ENCODE peak calls at places on chromosomes 3 and 15, in nine cellular contexts. Y is sigmoid colon, K is prostate gland, R is left ventricle myocardium inferior, W is astrocyte of the spinal cord, G is right atrium auricular region, F is AG10803, O is BJ, J is AG04450. V is an unnamed sample.

GRCh38 chr3:181715601-181716340 is 4.0 kb downstream of the SOX2 start:
- DNase-seq in G (no peak), W (peak), R (no peak), J (no peak), O (no peak), F (no peak), K (peak), Y (no peak), V (no peak)

GRCh38 chr3:132654190-132654589 is 5.4 kb downstream of the ACAD11 start:
- DNase-seq in O (no peak), W (no peak), G (no peak), Y (no peak), K (no peak), J (no peak), F (no peak), R (no peak), V (no peak)

GRCh38 chr15:68620721-68621528 is 42.1 kb downstream of the CORO2B start:
- DNase-seq in F (peak), R (peak), K (no peak), J (peak), G (peak), W (peak), O (peak), Y (peak), V (no peak)

GRCh38 chr15:88385078-88385700 is 82.0 kb downstream of the MRPL46 start:
- DNase-seq in Y (no peak), F (peak), W (peak), K (no peak), R (no peak), G (no peak), O (no peak), J (no peak), V (no peak)

GRCh38 chr15:31857194-31857593 is 173.1 kb upstream of the CHRNA7 start:
- DNase-seq in W (no peak), F (no peak), O (no peak), R (no peak), K (no peak), Y (no peak), G (no peak), J (no peak), V (no peak)

GRCh38 chr15:94042163-94042954 is 189.0 kb upstream of the MCTP2 start:
- DNase-seq in O (no peak), R (no peak), F (peak), W (peak), K (no peak), Y (no peak), G (no peak), J (peak), V (no peak)

GRCh38 chr3:108014943-108015342 is 75.9 kb downstream of the CD47 start:
- DNase-seq in W (no peak), F (no peak), Y (no peak), O (no peak), G (no peak), K (no peak), R (no peak), J (no peak), V (no peak)

GRCh38 chr15:100298257-100298656 is 43.5 kb downstream of the ADAMTS17 start:
- DNase-seq in G (no peak), Y (no peak), W (no peak), F (no peak), O (no peak), R (no peak), J (no peak), K (peak), V (no peak)

GRCh38 chr3:156812521-156813335 is 13.4 kb upstream of the LEKR1 start:
- DNase-seq in K (no peak), F (peak), W (peak), Y (no peak), G (no peak), O (no peak), R (no peak), J (no peak), V (no peak)

GRCh38 chr15:62896969-62897486 is 145.5 kb upstream of the TPM1 start:
- DNase-seq in F (peak), Y (peak), W (peak), G (peak), K (peak), O (peak), J (peak), R (peak), V (no peak)

GRCh38 chr15:63370764-63371163 is 10.9 kb downstream of the CA12 start:
- DNase-seq in K (no peak), J (no peak), O (no peak), R (no peak), G (no peak), Y (peak), F (no peak), W (no peak), V (no peak)

GRCh38 chr3:9135930-9136525 is 113.4 kb downstream of the SRGAP3 start:
- DNase-seq in J (no peak), G (no peak), R (peak), K (no peak), W (no peak), F (no peak), Y (no peak), O (no peak), V (no peak)

GRCh38 chr15:74383695-74384565 is 16.5 kb upstream of the CYP11A1 start:
- DNase-seq in J (no peak), G (no peak), W (no peak), R (no peak), K (no peak), O (no peak), F (no peak), Y (no peak), V (no peak)

GRCh38 chr3:180421711-180422110 is 180.3 kb upstream of the TTC14 start:
- DNase-seq in R (no peak), K (no peak), Y (no peak), J (no peak), F (peak), O (no peak), W (peak), G (no peak), V (no peak)

GRCh38 chr15:81642451-81642990 is 268.5 kb upstream of the TMC3 start:
- DNase-seq in F (peak), R (no peak), J (peak), O (peak), Y (no peak), W (peak), G (no peak), K (no peak), V (no peak)

GRCh38 chr15:34039506-34040123 is 611 bp upstream of the AVEN start:
- DNase-seq in F (no peak), J (no peak), K (no peak), O (no peak), W (peak), G (no peak), Y (no peak), R (no peak), V (no peak)

GRCh38 chr3:105388199-105388598 is 21.5 kb downstream of the ALCAM start:
- DNase-seq in K (no peak), W (no peak), F (no peak), J (no peak), R (no peak), Y (no peak), G (no peak), O (no peak), V (no peak)

GRCh38 chr3:177772908-177773557 is 575.8 kb upstream of the TBL1XR1 start:
- DNase-seq in F (no peak), Y (no peak), W (no peak), R (peak), O (no peak), J (no peak), G (no peak), K (no peak), V (no peak)

GRCh38 chr3:94234177-94234788 is 171.4 kb downstream of the NSUN3 start:
- DNase-seq in R (no peak), Y (no peak), O (no peak), F (peak), J (no peak), K (peak), W (peak), G (no peak), V (peak)

GRCh38 chr3:187448674-187449073 is 80.5 kb downstream of the RTP4 start:
- DNase-seq in O (no peak), R (no peak), K (no peak), G (no peak), J (no peak), W (no peak), F (no peak), Y (no peak), V (no peak)

GRCh38 chr3:65569129-65569528 is 469.6 kb downstream of the MAGI1 start:
- DNase-seq in K (no peak), G (no peak), O (no peak), J (no peak), W (no peak), R (no peak), F (no peak), Y (no peak), V (no peak)

GRCh38 chr15:56919708-56920637 is 1.5 kb downstream of the TCF12 start:
- DNase-seq in W (peak), Y (peak), G (no peak), F (peak), O (no peak), J (no peak), K (peak), R (peak), V (peak)

GRCh38 chr3:141876891-141877561 is 583 bp downstream of the ATP1B3 start:
- DNase-seq in Y (peak), J (no peak), W (peak), K (peak), R (peak), O (no peak), G (peak), F (peak), V (peak)

GRCh38 chr3:183560607-183561006 is 5.1 kb upstream of the KLHL6 start:
- DNase-seq in W (no peak), G (no peak), O (no peak), R (no peak), J (no peak), Y (no peak), F (no peak), K (no peak), V (no peak)

GRCh38 chr3:183551930-183552329 is 3.6 kb downstream of the KLHL6 start:
- DNase-seq in Y (no peak), G (no peak), R (no peak), K (no peak), F (no peak), O (no peak), J (no peak), W (no peak), V (no peak)

GRCh38 chr3:183554377-183554776 is 1.1 kb downstream of the KLHL6 start:
- DNase-seq in F (no peak), O (no peak), G (no peak), W (no peak), Y (no peak), J (no peak), K (no peak), R (no peak), V (no peak)

GRCh38 chr3:183553263-183554026 is 2.1 kb downstream of the KLHL6 start:
- DNase-seq in K (no peak), J (no peak), W (no peak), Y (no peak), G (no peak), R (no peak), O (no peak), F (no peak), V (no peak)

GRCh38 chr3:183555541-183556081 is at the start of gene KLHL6:
- DNase-seq in R (peak), Y (no peak), O (no peak), J (no peak), K (no peak), F (no peak), G (peak), W (no peak), V (peak)
- H3K4me3 ChIP-seq in R (peak), Y (peak), O (no peak), J (no peak), K (no peak), F (no peak), G (peak), W (no peak), V (peak)

GRCh38 chr3:16831846-16832245 is 52.9 kb upstream of the PLCL2 start:
- DNase-seq in F (no peak), G (no peak), R (no peak), W (no peak), J (no peak), Y (no peak), K (no peak), O (no peak), V (no peak)
- H3K4me3 ChIP-seq in F (no peak), G (no peak), R (no peak), W (no peak), J (no peak), Y (no peak), K (no peak), O (no peak), V (no peak)

DNA sequence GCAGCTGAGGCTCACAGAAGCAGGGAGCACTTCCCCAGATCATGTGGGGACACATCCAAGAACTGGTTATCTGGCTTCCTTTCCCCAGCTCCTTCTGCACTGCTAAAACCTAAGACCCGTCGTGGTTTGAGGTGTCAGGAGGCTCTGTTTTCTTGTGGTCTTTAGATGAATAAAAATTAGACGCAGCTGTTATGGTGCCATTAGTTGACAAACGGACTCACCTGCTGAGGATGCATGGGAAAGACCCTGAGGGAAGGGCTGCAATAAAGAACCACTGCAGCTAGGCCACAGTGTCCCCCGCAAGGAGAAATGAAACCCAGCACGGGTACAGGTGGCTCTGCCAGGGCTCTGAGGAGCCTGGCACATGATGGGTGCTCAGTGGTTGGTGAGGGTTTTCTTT is 99.4 kb downstream of the IQSEC1 start:
- DNase-seq in R (no peak), O (no peak), J (no peak), K (no peak), G (no peak), W (no peak), F (no peak), Y (no peak), V (no peak)
- H3K4me3 ChIP-seq in R (no peak), O (no peak), J (no peak), K (no peak), G (no peak), W (no peak), F (no peak), Y (no peak), V (no peak)

DNA sequence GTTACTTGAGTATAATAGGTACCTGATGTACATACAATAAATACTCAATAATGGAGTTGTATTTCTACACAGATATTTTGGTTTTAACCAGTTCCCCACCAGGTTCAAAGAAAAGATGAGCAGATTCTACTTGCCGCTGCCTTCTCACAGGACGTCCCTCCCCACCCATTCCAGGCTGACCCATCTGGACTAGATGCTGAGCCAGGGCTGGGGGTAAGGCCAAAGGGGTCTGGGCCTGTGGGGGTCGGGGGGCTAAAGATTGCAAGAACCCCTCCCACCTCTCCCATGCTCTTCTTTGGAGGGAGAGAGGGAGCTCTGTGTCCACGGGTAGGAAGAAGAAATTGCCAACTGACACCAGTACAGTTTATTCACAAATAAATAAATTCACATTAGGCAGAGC is 1.5 kb downstream of the MESP1 start:
- DNase-seq in G (no peak), O (no peak), W (no peak), F (no peak), J (no peak), R (no peak), K (no peak), Y (no peak), V (no peak)
- H3K4me3 ChIP-seq in G (peak), O (no peak), W (no peak), F (no peak), J (no peak), R (peak), K (peak), Y (peak), V (no peak)

DNA sequence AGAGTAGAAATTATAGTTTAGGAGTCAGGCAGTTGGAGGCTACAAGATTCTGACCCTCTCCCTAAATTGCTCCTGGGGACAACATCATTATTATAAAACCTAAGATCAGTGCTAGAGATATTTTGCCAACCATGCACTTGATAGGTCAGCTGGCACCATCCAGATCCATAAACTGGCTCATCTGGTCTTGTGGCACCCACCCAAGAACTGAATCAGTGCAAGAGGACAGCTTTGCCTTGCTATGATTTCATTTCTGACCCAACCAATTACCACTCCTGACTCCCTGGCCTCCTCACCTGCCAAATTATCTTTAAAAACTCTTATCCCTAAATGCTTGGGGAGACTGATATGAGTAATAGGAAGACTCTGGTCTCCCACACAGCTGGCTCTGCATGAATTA is 461.1 kb upstream of the TGFBR2 start:
- DNase-seq in O (no peak), K (no peak), Y (no peak), G (no peak), J (no peak), F (peak), W (no peak), R (no peak), V (no peak)
- H3K4me3 ChIP-seq in O (no peak), K (no peak), Y (no peak), G (no peak), J (no peak), F (no peak), W (no peak), R (no peak), V (no peak)

DNA sequence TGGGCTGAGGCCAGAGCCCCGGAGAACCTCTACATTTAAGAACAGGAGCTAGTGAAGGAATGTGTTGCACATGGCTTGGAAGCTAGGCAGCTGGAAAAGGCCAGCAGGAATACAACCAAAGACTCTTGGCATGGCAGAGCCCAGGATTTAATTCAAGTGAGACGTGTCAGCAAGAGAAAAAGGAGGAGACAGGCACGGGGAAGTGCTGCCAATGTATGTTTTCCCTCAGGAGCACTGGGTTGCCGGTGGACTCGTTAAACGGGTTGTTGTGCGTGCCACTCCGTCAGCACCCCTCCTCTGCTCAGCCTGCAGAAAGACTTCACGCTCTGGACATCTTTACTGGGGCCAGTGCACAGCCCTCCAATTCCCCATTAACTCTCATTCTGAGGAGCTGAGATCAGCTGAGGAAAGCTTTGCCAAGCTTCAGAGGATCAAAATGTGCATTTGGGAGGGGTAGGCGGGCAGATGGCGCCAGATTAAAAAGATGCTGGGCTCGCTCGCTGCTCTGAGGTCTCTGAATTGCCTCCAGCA is 103.7 kb downstream of the PDZRN3 start:
- DNase-seq in F (peak), O (no peak), K (peak), Y (peak), J (no peak), G (no peak), W (no peak), R (peak), V (no peak)
- H3K4me3 ChIP-seq in F (peak), O (no peak), K (peak), Y (peak), J (no peak), G (peak), W (no peak), R (peak), V (no peak)

GRCh38 chr15:48149858-48150257 is 28.2 kb downstream of the MYEF2 start:
- DNase-seq in G (no peak), F (peak), O (no peak), K (no peak), Y (no peak), W (peak), J (peak), R (no peak), V (no peak)
- H3K4me3 ChIP-seq in G (no peak), F (no peak), O (no peak), K (no peak), Y (no peak), W (no peak), J (no peak), R (no peak), V (no peak)

GRCh38 chr15:66937588-66937987 is 127.8 kb upstream of the SMAD3 start:
- DNase-seq in O (no peak), F (no peak), J (no peak), R (no peak), W (no peak), G (no peak), Y (peak), K (no peak), V (no peak)

GRCh38 chr15:66935688-66936087 is 129.7 kb upstream of the SMAD3 start:
- DNase-seq in O (no peak), R (no peak), F (no peak), Y (peak), G (no peak), K (no peak), W (no peak), J (no peak), V (no peak)

GRCh38 chr15:66936115-66936863 is 129.1 kb upstream of the SMAD3 start:
- DNase-seq in Y (peak), K (no peak), W (peak), R (peak), G (no peak), O (peak), J (peak), F (peak), V (no peak)

GRCh38 chr15:66938114-66938830 is 127.1 kb upstream of the SMAD3 start:
- DNase-seq in R (no peak), G (no peak), K (no peak), O (no peak), F (no peak), W (no peak), Y (peak), J (no peak), V (no peak)

DNA sequence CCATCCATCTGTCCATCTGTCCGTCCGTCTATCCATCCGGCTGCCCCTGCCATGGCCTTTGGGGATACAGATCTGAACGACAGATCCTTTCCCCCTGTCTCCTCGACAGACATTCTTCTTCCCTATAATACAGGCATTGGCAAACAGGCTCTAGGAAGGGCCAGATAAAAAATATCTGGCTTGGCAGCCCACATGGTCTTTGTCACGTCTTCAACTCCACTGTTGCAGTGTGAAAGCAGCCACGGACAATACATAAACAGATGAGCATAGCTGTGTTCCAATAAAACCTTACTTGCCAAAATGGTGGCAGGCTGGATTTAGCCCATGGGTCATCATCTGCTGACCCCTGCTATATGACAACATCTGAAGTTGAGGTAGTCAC is 128.5 kb upstream of the SMAD3 start:
- DNase-seq in J (no peak), K (no peak), Y (peak), W (no peak), G (no peak), O (no peak), R (no peak), F (peak), V (no peak)
- H3K4me3 ChIP-seq in J (peak), K (no peak), Y (peak), W (no peak), G (peak), O (peak), R (peak), F (peak), V (no peak)

GRCh38 chr15:41438206-41438605 is 21.3 kb downstream of the RTF1 start:
- DNase-seq in K (no peak), F (no peak), G (no peak), R (no peak), O (no peak), W (peak), J (no peak), Y (peak), V (no peak)

GRCh38 chr15:41445399-41445798 is 28.5 kb downstream of the RTF1 start:
- DNase-seq in F (no peak), Y (no peak), O (no peak), R (no peak), G (no peak), J (no peak), K (no peak), W (no peak), V (no peak)

DNA sequence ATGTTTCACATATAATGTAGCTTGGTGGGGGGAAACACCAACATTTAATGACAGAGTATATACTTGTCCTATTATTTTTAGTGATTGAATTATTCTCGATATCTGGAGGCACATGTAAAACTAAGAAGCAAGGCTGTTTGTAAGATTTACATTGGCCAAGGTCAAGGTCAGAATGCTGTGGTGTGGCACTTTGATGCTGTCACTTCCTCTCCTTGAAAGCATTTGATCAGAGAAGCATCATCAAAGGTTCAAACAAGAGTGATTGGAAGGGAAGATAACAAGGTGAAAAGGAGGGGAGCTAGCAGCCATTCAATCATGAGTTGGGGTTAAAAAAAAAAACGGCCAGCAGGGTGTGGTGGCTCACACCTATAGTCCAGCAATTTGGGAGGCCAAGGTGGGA is 26.4 kb downstream of the RTF1 start:
- DNase-seq in W (no peak), O (no peak), K (no peak), G (no peak), J (no peak), F (no peak), Y (no peak), R (no peak), V (no peak)
- H3K4me3 ChIP-seq in W (no peak), O (no peak), K (no peak), G (no peak), J (no peak), F (no peak), Y (no peak), R (no peak), V (no peak)

V was measured in Jurkat, Clone E6-1.